ENCODE peak calls at places on chromosomes 5 and 9, in four cellular contexts. H is WTC11, W is K562, V is HepG2. E is an unnamed sample.

GRCh38 chr9:99430301-99430700 is 208.2 kb downstream of the SEC61B start:
- DNase-seq in H (no peak), W (no peak), V (no peak), E (no peak)

GRCh38 chr5:158140120-158140778 is 281.3 kb upstream of the CLINT1 start:
- DNase-seq in H (no peak), W (no peak), V (no peak), E (no peak)

GRCh38 chr5:19885040-19885824 is 102.8 kb downstream of the CDH18 start:
- DNase-seq in H (no peak), W (no peak), V (no peak), E (no peak)

GRCh38 chr5:116271432-116271831 is 186.6 kb downstream of the COMMD10 start:
- DNase-seq in H (no peak), W (no peak), V (no peak), E (no peak)

GRCh38 chr9:101437806-101438232 is 2.2 kb upstream of the ALDOB start:
- DNase-seq in H (no peak), W (no peak), V (peak), E (no peak)

GRCh38 chr5:160293901-160294561 is 18.3 kb downstream of the CCNJL start:
- DNase-seq in H (no peak), W (no peak), V (peak), E (no peak)

GRCh38 chr5:146947181-146947941 is 68.8 kb upstream of the PPP2R2B start:
- DNase-seq in H (peak), W (peak), V (no peak), E (no peak)

GRCh38 chr5:164763211-164763610 is 1257.8 kb downstream of the MAT2B start:
- DNase-seq in H (no peak), W (no peak), V (no peak), E (no peak)

GRCh38 chr5:71932649-71933338 is 174.5 kb upstream of the MAP1B start:
- DNase-seq in H (peak), W (peak), V (peak), E (no peak)

GRCh38 chr9:77906991-77907390 is 124.6 kb downstream of the GNAQ start:
- DNase-seq in H (no peak), W (no peak), V (no peak), E (no peak)

GRCh38 chr9:135494791-135495559 is 5.5 kb upstream of the MRPS2 start:
- DNase-seq in H (no peak), W (no peak), V (no peak), E (no peak)

GRCh38 chr5:33408816-33409215 is 31.9 kb upstream of the TARS1 start:
- DNase-seq in H (no peak), W (no peak), V (no peak), E (no peak)

GRCh38 chr5:16616536-16617271 is at the start of gene RETREG1:
- DNase-seq in H (peak), W (no peak), V (no peak), E (no peak)

GRCh38 chr5:163548649-163549048 is 43.2 kb downstream of the MAT2B start:
- DNase-seq in H (no peak), W (no peak), V (no peak), E (no peak)

GRCh38 chr5:147751156-147751830 is 31.2 kb downstream of the JAKMIP2 start:
- DNase-seq in H (no peak), W (no peak), V (no peak), E (no peak)

GRCh38 chr5:15837584-15838289 is 337.8 kb downstream of the FBXL7 start:
- DNase-seq in H (no peak), W (no peak), V (no peak), E (no peak)

GRCh38 chr5:132422720-132423442 is 53.4 kb downstream of the SLC22A5 start:
- DNase-seq in H (no peak), W (peak), V (peak), E (no peak)

GRCh38 chr5:133389066-133389590 is 223.2 kb downstream of the FSTL4 start:
- DNase-seq in H (no peak), W (no peak), V (no peak), E (no peak)

GRCh38 chr5:61535828-61536227 is 203.8 kb downstream of the ZSWIM6 start:
- DNase-seq in H (no peak), W (no peak), V (no peak), E (no peak)

GRCh38 chr5:172932313-172933017 is 26.8 kb upstream of the RPL26L1 start:
- DNase-seq in H (peak), W (peak), V (peak), E (no peak)

GRCh38 chr9:17761984-17762676 is 183.3 kb downstream of the SH3GL2 start:
- DNase-seq in H (no peak), W (no peak), V (no peak), E (no peak)

GRCh38 chr5:57717555-57717954 is 234.9 kb upstream of the ACTBL2 start:
- DNase-seq in H (no peak), W (no peak), V (no peak), E (no peak)

GRCh38 chr9:96048116-96048953 is 172.8 kb downstream of the ERCC6L2 start:
- DNase-seq in H (no peak), W (no peak), V (peak), E (no peak)

GRCh38 chr5:31366941-31367340 is 165.0 kb downstream of the DROSHA start:
- DNase-seq in H (no peak), W (no peak), V (no peak), E (no peak)

GRCh38 chr5:115414406-115415142 is 118.1 kb upstream of the CCDC112 start:
- DNase-seq in H (no peak), W (no peak), V (no peak), E (no peak)

GRCh38 chr5:126455728-126456127 is 32.5 kb downstream of the GRAMD2B start:
- DNase-seq in H (no peak), W (no peak), V (no peak), E (no peak)

GRCh38 chr9:13089721-13090120 is 189.8 kb downstream of the MPDZ start:
- DNase-seq in H (no peak), W (no peak), V (no peak), E (no peak)

GRCh38 chr9:13083366-13083765 is 196.1 kb downstream of the MPDZ start:
- DNase-seq in H (no peak), W (no peak), V (no peak), E (no peak)

GRCh38 chr9:13082796-13083195 is 196.7 kb downstream of the MPDZ start:
- DNase-seq in H (no peak), W (no peak), V (no peak), E (no peak)

GRCh38 chr9:13088734-13089427 is 190.6 kb downstream of the MPDZ start:
- DNase-seq in H (peak), W (peak), V (peak), E (no peak)

GRCh38 chr9:13083973-13084528 is 195.4 kb downstream of the MPDZ start:
- DNase-seq in H (no peak), W (no peak), V (no peak), E (no peak)
- TF ChIP-seq ETV6 in H (no peak), W (no peak), V (no peak), E (no peak)

DNA sequence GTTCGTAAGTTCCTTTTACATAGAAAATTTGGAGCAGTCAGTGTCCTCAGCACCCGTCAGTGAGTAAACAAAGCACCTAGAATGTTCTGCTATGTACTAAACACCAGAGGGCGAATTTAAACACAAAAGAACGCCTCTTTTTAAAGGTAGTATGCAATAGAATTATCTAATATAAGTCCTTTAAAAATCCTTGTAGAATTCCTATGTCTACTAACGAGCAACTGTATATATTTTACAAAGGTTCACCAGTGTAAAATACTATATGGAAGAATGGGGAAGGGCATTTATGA is 499 bp upstream of the TMEM232 start:
- DNase-seq in H (no peak), W (peak), V (peak), E (no peak)
- TF ChIP-seq ETV6 in H (no peak), W (no peak), V (no peak), E (no peak)

GRCh38 chr9:91814681-91815212 is 135.3 kb downstream of the ROR2 start:
- DNase-seq in H (no peak), W (no peak), V (no peak), E (no peak)
- TF ChIP-seq ETV6 in H (no peak), W (no peak), V (no peak), E (no peak)

GRCh38 chr5:67338416-67338815 is 141.8 kb upstream of the CD180 start:
- DNase-seq in H (no peak), W (no peak), V (no peak), E (no peak)
- TF ChIP-seq ETV6 in H (no peak), W (no peak), V (no peak), E (no peak)

DNA sequence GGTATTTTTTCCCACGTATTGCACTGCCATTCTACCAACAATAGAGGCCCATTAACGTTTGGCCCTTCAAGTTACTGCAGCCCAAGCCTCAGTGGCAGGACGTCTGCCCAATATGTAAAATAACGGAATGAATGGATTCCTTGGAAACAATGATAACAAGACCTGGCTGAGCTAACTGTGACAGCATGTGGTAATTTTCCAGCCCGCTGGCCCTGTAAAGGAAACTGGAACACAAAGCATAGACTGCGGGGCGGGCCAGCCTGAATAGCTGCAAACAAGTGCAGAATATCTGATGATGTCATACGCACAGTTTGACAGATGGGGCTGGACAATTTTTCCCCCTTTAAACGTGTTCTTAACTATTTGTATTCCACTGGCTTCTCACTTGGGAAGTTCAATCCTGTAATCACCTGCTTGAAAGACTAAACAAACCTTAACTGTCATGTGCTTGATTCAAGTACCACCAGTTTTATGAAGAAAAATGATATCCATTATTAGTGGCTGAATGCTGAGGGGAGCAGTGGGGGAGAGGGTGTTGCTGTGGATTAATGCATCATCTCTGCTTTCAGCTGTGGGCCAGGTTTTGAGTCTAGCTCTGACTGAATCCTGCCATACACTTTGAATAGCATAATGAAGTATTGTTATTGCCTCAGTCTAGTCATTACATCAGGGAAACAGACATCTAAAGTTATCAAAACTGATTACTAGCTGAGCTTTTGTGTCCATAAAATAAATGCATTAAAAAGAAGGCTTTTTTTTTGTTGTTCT is 323.9 kb downstream of the TMEM161B start:
- DNase-seq in H (peak), W (no peak), V (no peak), E (no peak)
- TF ChIP-seq ETV6 in H (no peak), W (no peak), V (no peak), E (no peak)